ENCODE peak calls at places on chromosomes 6 and 20, in ten cellular contexts. One of them, this sample, is unnamed.

GRCh38 chr20:35568645-35569044 is 26.8 kb downstream of the ERGIC3 start:
- DNase-seq in fibroblast of lung: no peak
- DNase-seq in posterior cingulate gyrus: no peak
- DNase-seq in kidney tubule cell: peak; percentile 51
- DNase-seq in stimulated activated CD4-positive, alpha-beta T cell treated with anti-CD3 and anti-CD28 coated beads, Interleukin-2, amount 100 ng/mL, for 24 hours: no peak
- DNase-seq in amygdala: no peak
- DNase-seq in RCC 7860: peak; percentile 29
- DNase-seq in heart left ventricle: no peak
- DNase-seq in heart right ventricle: no peak
- DNase-seq in GM19239: no peak
- DNase-seq in this sample: peak; percentile 5

GRCh38 chr6:158654960-158655485 is 5.2 kb downstream of the SYTL3 start:
- DNase-seq in fibroblast of lung: peak; percentile 83
- DNase-seq in posterior cingulate gyrus: no peak
- DNase-seq in kidney tubule cell: peak; percentile 38
- DNase-seq in stimulated activated CD4-positive, alpha-beta T cell treated with anti-CD3 and anti-CD28 coated beads, Interleukin-2, amount 100 ng/mL, for 24 hours: no peak
- DNase-seq in amygdala: no peak
- DNase-seq in RCC 7860: peak; percentile 70
- DNase-seq in heart left ventricle: no peak
- DNase-seq in heart right ventricle: no peak
- DNase-seq in GM19239: no peak
- DNase-seq in this sample: peak; percentile 47

GRCh38 chr6:151148111-151148510 is 91.7 kb upstream of the AKAP12 start:
- DNase-seq in fibroblast of lung: no peak
- DNase-seq in posterior cingulate gyrus: no peak
- DNase-seq in kidney tubule cell: peak; percentile 63
- DNase-seq in stimulated activated CD4-positive, alpha-beta T cell treated with anti-CD3 and anti-CD28 coated beads, Interleukin-2, amount 100 ng/mL, for 24 hours: no peak
- DNase-seq in amygdala: no peak
- DNase-seq in RCC 7860: no peak
- DNase-seq in heart left ventricle: peak; percentile 63
- DNase-seq in heart right ventricle: peak; percentile 14
- DNase-seq in GM19239: no peak
- DNase-seq in this sample: no peak

GRCh38 chr6:121770943-121771342 is 335.5 kb downstream of the GJA1 start:
- DNase-seq in fibroblast of lung: peak; percentile 49
- DNase-seq in posterior cingulate gyrus: no peak
- DNase-seq in kidney tubule cell: peak; percentile 26
- DNase-seq in stimulated activated CD4-positive, alpha-beta T cell treated with anti-CD3 and anti-CD28 coated beads, Interleukin-2, amount 100 ng/mL, for 24 hours: no peak
- DNase-seq in amygdala: no peak
- DNase-seq in RCC 7860: no peak
- DNase-seq in heart left ventricle: no peak
- DNase-seq in heart right ventricle: no peak
- DNase-seq in GM19239: no peak
- DNase-seq in this sample: no peak

GRCh38 chr20:32485770-32486248 is 99.3 kb downstream of the NOL4L start:
- DNase-seq in fibroblast of lung: no peak
- DNase-seq in posterior cingulate gyrus: no peak
- DNase-seq in kidney tubule cell: no peak
- DNase-seq in stimulated activated CD4-positive, alpha-beta T cell treated with anti-CD3 and anti-CD28 coated beads, Interleukin-2, amount 100 ng/mL, for 24 hours: no peak
- DNase-seq in amygdala: no peak
- DNase-seq in RCC 7860: no peak
- DNase-seq in heart left ventricle: no peak
- DNase-seq in heart right ventricle: no peak
- DNase-seq in GM19239: no peak
- DNase-seq in this sample: no peak

GRCh38 chr6:18363746-18364145 is 23.4 kb upstream of the RNF144B start:
- DNase-seq in fibroblast of lung: peak; percentile 29
- DNase-seq in posterior cingulate gyrus: no peak
- DNase-seq in kidney tubule cell: no peak
- DNase-seq in stimulated activated CD4-positive, alpha-beta T cell treated with anti-CD3 and anti-CD28 coated beads, Interleukin-2, amount 100 ng/mL, for 24 hours: no peak
- DNase-seq in amygdala: no peak
- DNase-seq in RCC 7860: no peak
- DNase-seq in heart left ventricle: no peak
- DNase-seq in heart right ventricle: no peak
- DNase-seq in GM19239: no peak
- DNase-seq in this sample: no peak

GRCh38 chr20:11195899-11196558 is 522.2 kb upstream of the JAG1 start:
- DNase-seq in fibroblast of lung: peak; percentile 70
- DNase-seq in posterior cingulate gyrus: no peak
- DNase-seq in kidney tubule cell: peak; percentile 95
- DNase-seq in stimulated activated CD4-positive, alpha-beta T cell treated with anti-CD3 and anti-CD28 coated beads, Interleukin-2, amount 100 ng/mL, for 24 hours: no peak
- DNase-seq in amygdala: no peak
- DNase-seq in RCC 7860: peak; percentile 90
- DNase-seq in heart left ventricle: no peak
- DNase-seq in heart right ventricle: peak; percentile 23
- DNase-seq in GM19239: no peak
- DNase-seq in this sample: no peak

GRCh38 chr6:123515715-123516114 is 121.0 kb downstream of the TRDN start:
- DNase-seq in fibroblast of lung: no peak
- DNase-seq in posterior cingulate gyrus: no peak
- DNase-seq in kidney tubule cell: no peak
- DNase-seq in stimulated activated CD4-positive, alpha-beta T cell treated with anti-CD3 and anti-CD28 coated beads, Interleukin-2, amount 100 ng/mL, for 24 hours: no peak
- DNase-seq in amygdala: no peak
- DNase-seq in RCC 7860: no peak
- DNase-seq in heart left ventricle: no peak
- DNase-seq in heart right ventricle: no peak
- DNase-seq in GM19239: no peak
- DNase-seq in this sample: no peak

GRCh38 chr6:123616942-123617341 is 19.8 kb downstream of the TRDN start:
- DNase-seq in fibroblast of lung: no peak
- DNase-seq in posterior cingulate gyrus: no peak
- DNase-seq in kidney tubule cell: no peak
- DNase-seq in stimulated activated CD4-positive, alpha-beta T cell treated with anti-CD3 and anti-CD28 coated beads, Interleukin-2, amount 100 ng/mL, for 24 hours: no peak
- DNase-seq in amygdala: no peak
- DNase-seq in RCC 7860: no peak
- DNase-seq in heart left ventricle: peak; percentile 33
- DNase-seq in heart right ventricle: no peak
- DNase-seq in GM19239: no peak
- DNase-seq in this sample: no peak

GRCh38 chr6:154460306-154461071 is 50.0 kb downstream of the CNKSR3 start:
- DNase-seq in fibroblast of lung: peak; percentile 80
- DNase-seq in posterior cingulate gyrus: no peak
- DNase-seq in kidney tubule cell: peak; percentile 70
- DNase-seq in stimulated activated CD4-positive, alpha-beta T cell treated with anti-CD3 and anti-CD28 coated beads, Interleukin-2, amount 100 ng/mL, for 24 hours: no peak
- DNase-seq in amygdala: no peak
- DNase-seq in RCC 7860: peak; percentile 39
- DNase-seq in heart left ventricle: no peak
- DNase-seq in heart right ventricle: no peak
- DNase-seq in GM19239: no peak
- DNase-seq in this sample: no peak

GRCh38 chr6:34554593-34555322 is 1.4 kb downstream of the SPDEF start:
- DNase-seq in fibroblast of lung: no peak
- DNase-seq in posterior cingulate gyrus: no peak
- DNase-seq in kidney tubule cell: no peak
- DNase-seq in stimulated activated CD4-positive, alpha-beta T cell treated with anti-CD3 and anti-CD28 coated beads, Interleukin-2, amount 100 ng/mL, for 24 hours: no peak
- DNase-seq in amygdala: no peak
- DNase-seq in RCC 7860: no peak
- DNase-seq in heart left ventricle: no peak
- DNase-seq in heart right ventricle: no peak
- DNase-seq in GM19239: no peak
- DNase-seq in this sample: no peak